ENCODE peak calls at places on chromosome 3, in four cellular contexts. Q, L, B and X are unnamed samples.

GRCh38 chr3:185332026-185332735 is 30.8 kb upstream of the MAP3K13 start:
- DNase-seq in Q (no peak), L (no peak), B (no peak), X (no peak)

GRCh38 chr3:194787650-194788049 is 102.0 kb downstream of the FAM43A start:
- DNase-seq in Q (no peak), L (no peak), B (no peak), X (no peak)

GRCh38 chr3:124813541-124813940 is 73.6 kb downstream of the ITGB5 start:
- DNase-seq in Q (no peak), L (no peak), B (no peak), X (no peak)

GRCh38 chr3:82274897-82275296 is 513.5 kb upstream of the GBE1 start:
- DNase-seq in Q (no peak), L (no peak), B (no peak), X (no peak)

GRCh38 chr3:128590948-128591347 is 59.7 kb downstream of the RPN1 start:
- DNase-seq in Q (no peak), L (peak), B (no peak), X (peak)

GRCh38 chr3:180183346-180183745 is 146.6 kb upstream of the PEX5L start:
- DNase-seq in Q (no peak), L (no peak), B (no peak), X (no peak)

GRCh38 chr3:47291158-47291753 is 8.5 kb downstream of the KLHL18 start:
- DNase-seq in Q (no peak), L (no peak), B (no peak), X (no peak)

GRCh38 chr3:102035118-102035517 is 185.8 kb downstream of the NFKBIZ start:
- DNase-seq in Q (no peak), L (no peak), B (no peak), X (no peak)

GRCh38 chr3:184679056-184679502 is 32.8 kb downstream of the MAGEF1 start:
- DNase-seq in Q (no peak), L (no peak), B (peak), X (peak)

GRCh38 chr3:115381573-115381912 is 234.5 kb upstream of the ZBTB20 start:
- DNase-seq in Q (no peak), L (no peak), B (no peak), X (no peak)

GRCh38 chr3:81249540-81250029 is 511.9 kb downstream of the GBE1 start:
- DNase-seq in Q (no peak), L (no peak), B (no peak), X (no peak)

GRCh38 chr3:57582470-57583168 is 14.5 kb downstream of the ARF4 start:
- DNase-seq in Q (peak), L (no peak), B (peak), X (peak)

GRCh38 chr3:140152851-140153640 is 218.1 kb downstream of the CLSTN2 start:
- DNase-seq in Q (no peak), L (no peak), B (no peak), X (no peak)

GRCh38 chr3:166518040-166518439 is 680.8 kb upstream of the BCHE start:
- DNase-seq in Q (no peak), L (no peak), B (no peak), X (no peak)

GRCh38 chr3:131602011-131602779 is 99.4 kb upstream of the MRPL3 start:
- DNase-seq in Q (no peak), L (peak), B (no peak), X (no peak)

GRCh38 chr3:108297636-108298035 is 1.3 kb downstream of the HHLA2 start:
- DNase-seq in Q (no peak), L (no peak), B (no peak), X (no peak)

GRCh38 chr3:126106336-126107202 is 22.6 kb upstream of the SLC41A3 start:
- DNase-seq in Q (no peak), L (no peak), B (no peak), X (no peak)

GRCh38 chr3:55526332-55527030 is 39.4 kb upstream of the WNT5A start:
- DNase-seq in Q (no peak), L (no peak), B (no peak), X (no peak)

GRCh38 chr3:147705626-147706025 is 296.5 kb downstream of the ZIC1 start:
- DNase-seq in Q (no peak), L (no peak), B (no peak), X (no peak)

GRCh38 chr3:31377045-31377642 is 155.6 kb upstream of the STT3B start:
- DNase-seq in Q (no peak), L (no peak), B (no peak), X (no peak)

GRCh38 chr3:155497930-155498647 is 204.6 kb upstream of the STRIT1 start:
- DNase-seq in Q (no peak), L (no peak), B (no peak), X (no peak)

GRCh38 chr3:52047295-52047960 is 8.9 kb downstream of the DUSP7 start:
- DNase-seq in Q (no peak), L (no peak), B (no peak), X (no peak)

GRCh38 chr3:188338081-188338480 is 184.1 kb downstream of the LPP start:
- DNase-seq in Q (no peak), L (no peak), B (no peak), X (no peak)

GRCh38 chr3:127762077-127762786 is 60.1 kb downstream of the MGLL start:
- DNase-seq in Q (no peak), L (no peak), B (no peak), X (no peak)

GRCh38 chr3:147412491-147412916 is 3.3 kb downstream of the ZIC1 start:
- DNase-seq in Q (no peak), L (no peak), B (no peak), X (peak)

GRCh38 chr3:10669490-10670048 is 146.5 kb upstream of the SLC6A11 start:
- DNase-seq in Q (no peak), L (no peak), B (no peak), X (no peak)

GRCh38 chr3:107265526-107265925 is 111.7 kb upstream of the CCDC54 start:
- DNase-seq in Q (no peak), L (no peak), B (no peak), X (no peak)

GRCh38 chr3:107258285-107258684 is 119.0 kb upstream of the CCDC54 start:
- DNase-seq in Q (no peak), L (no peak), B (no peak), X (no peak)

GRCh38 chr3:107264888-107265287 is 112.4 kb upstream of the CCDC54 start:
- DNase-seq in Q (no peak), L (no peak), B (no peak), X (no peak)

GRCh38 chr3:107263269-107264021 is 113.8 kb upstream of the CCDC54 start:
- DNase-seq in Q (no peak), L (no peak), B (no peak), X (no peak)

GRCh38 chr3:107260221-107260620 is 117.0 kb upstream of the CCDC54 start:
- DNase-seq in Q (no peak), L (no peak), B (no peak), X (no peak)
- TF ChIP-seq MAX in Q (no peak), L (no peak), B (no peak), X (no peak)

GRCh38 chr3:29057326-29057725 is 223.5 kb upstream of the RBMS3 start:
- DNase-seq in Q (no peak), L (no peak), B (no peak), X (peak)
- TF ChIP-seq TEAD4 in Q (no peak), L (no peak), B (no peak), X (no peak)

GRCh38 chr3:99684678-99685077 is 46.3 kb downstream of the COL8A1 start:
- DNase-seq in Q (no peak), L (no peak), B (no peak), X (no peak)
- TF ChIP-seq MAX in Q (no peak), L (no peak), B (no peak), X (no peak)

GRCh38 chr3:42843730-42844713 is 31.7 kb downstream of the CYP8B1 start:
- DNase-seq in Q (no peak), L (no peak), B (no peak), X (peak)
- TF ChIP-seq TEAD4 in Q (peak), L (no peak), B (no peak), X (no peak)

GRCh38 chr3:18098960-18099587 is 326.1 kb downstream of the SATB1 start:
- DNase-seq in Q (peak), L (no peak), B (no peak), X (no peak)
- TF ChIP-seq MAX in Q (no peak), L (no peak), B (peak), X (no peak)